ENCODE peak calls at places on chromosomes 12 and 14, in six cellular contexts. H, Z, R, I, U and E are unnamed samples. For H3K27me3, the result is how much of the 10 kb centered on the place peaks cover.

GRCh38 chr14:98959958-98960616 is 311.9 kb downstream of the BCL11B start:
- DNase-seq in H (no peak), Z (no peak), R (no peak), I (peak), U (no peak), E (no peak)

GRCh38 chr12:124557518-124558223 is 9.7 kb downstream of the NCOR2 start:
- DNase-seq in H (no peak), Z (no peak), R (no peak), I (peak), U (no peak), E (no peak)

GRCh38 chr14:69715725-69716482 is 51.0 kb upstream of the SRSF5 start:
- DNase-seq in H (no peak), Z (peak), R (peak), I (peak), U (peak), E (no peak)

GRCh38 chr12:128959931-128960330 is 106.7 kb downstream of the GLT1D1 start:
- DNase-seq in H (no peak), Z (no peak), R (no peak), I (no peak), U (no peak), E (no peak)

GRCh38 chr14:100761481-100761880 is 34.8 kb downstream of the DLK1 start:
- DNase-seq in H (no peak), Z (no peak), R (no peak), I (no peak), U (no peak), E (no peak)

GRCh38 chr12:64532734-64533351 is 77.5 kb upstream of the RASSF3 start:
- DNase-seq in H (no peak), Z (no peak), R (no peak), I (no peak), U (no peak), E (no peak)

GRCh38 chr14:74302160-74302628 is 540 bp downstream of the ABCD4 start:
- DNase-seq in H (no peak), Z (no peak), R (no peak), I (peak), U (no peak), E (peak)

GRCh38 chr14:42994001-42994736 is 1387.5 kb downstream of the LRFN5 start:
- DNase-seq in H (no peak), Z (no peak), R (no peak), I (no peak), U (no peak), E (no peak)

GRCh38 chr14:103930051-103930604 is 1.9 kb downstream of the TDRD9 start:
- DNase-seq in H (no peak), Z (no peak), R (no peak), I (no peak), U (no peak), E (no peak)

GRCh38 chr14:85479771-85480170 is 50.2 kb upstream of the FLRT2 start:
- DNase-seq in H (no peak), Z (no peak), R (no peak), I (no peak), U (no peak), E (no peak)

GRCh38 chr14:93065272-93065730 is 50.4 kb downstream of the ITPK1 start:
- DNase-seq in H (no peak), Z (no peak), R (no peak), I (no peak), U (no peak), E (no peak)

GRCh38 chr14:93060841-93061240 is 54.9 kb downstream of the ITPK1 start:
- DNase-seq in H (no peak), Z (no peak), R (no peak), I (no peak), U (no peak), E (no peak)

GRCh38 chr14:93064411-93065271 is 51.1 kb downstream of the ITPK1 start:
- DNase-seq in H (no peak), Z (no peak), R (no peak), I (no peak), U (no peak), E (no peak)

GRCh38 chr14:93061380-93062012 is 54.2 kb downstream of the ITPK1 start:
- DNase-seq in H (no peak), Z (no peak), R (no peak), I (no peak), U (no peak), E (no peak)

DNA sequence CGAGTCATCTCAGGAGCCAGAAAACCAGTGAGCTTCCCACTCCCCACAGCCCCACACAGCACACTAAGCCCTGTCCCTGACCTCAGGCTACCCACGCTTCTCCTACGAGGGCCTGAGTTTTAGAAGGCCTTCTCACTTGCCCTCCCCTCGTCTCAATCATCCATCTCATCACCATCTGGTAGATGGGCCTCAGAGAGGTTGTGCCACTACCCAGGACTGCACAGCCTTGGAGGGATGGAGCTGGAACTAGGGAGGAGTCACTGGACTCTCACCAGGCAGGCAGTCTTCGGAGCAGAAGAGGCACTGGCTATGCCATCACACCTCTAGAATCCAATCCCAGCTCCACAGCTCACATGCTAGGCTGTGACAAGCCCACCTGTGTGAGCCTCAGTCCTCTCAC is 52.3 kb downstream of the ITPK1 start:
- DNase-seq in H (no peak), Z (no peak), R (no peak), I (no peak), U (no peak), E (no peak)
- H3K27me3 ChIP-seq in H (under half), Z (under half), R (under half), I (under half), U (under half), E (under half)

GRCh38 chr14:94193776-94194175 is 19.7 kb downstream of the PPP4R4 start:
- DNase-seq in H (no peak), Z (no peak), R (no peak), I (no peak), U (no peak), E (no peak)

GRCh38 chr14:94196057-94196456 is 21.9 kb downstream of the PPP4R4 start:
- DNase-seq in H (no peak), Z (no peak), R (no peak), I (no peak), U (no peak), E (no peak)

DNA sequence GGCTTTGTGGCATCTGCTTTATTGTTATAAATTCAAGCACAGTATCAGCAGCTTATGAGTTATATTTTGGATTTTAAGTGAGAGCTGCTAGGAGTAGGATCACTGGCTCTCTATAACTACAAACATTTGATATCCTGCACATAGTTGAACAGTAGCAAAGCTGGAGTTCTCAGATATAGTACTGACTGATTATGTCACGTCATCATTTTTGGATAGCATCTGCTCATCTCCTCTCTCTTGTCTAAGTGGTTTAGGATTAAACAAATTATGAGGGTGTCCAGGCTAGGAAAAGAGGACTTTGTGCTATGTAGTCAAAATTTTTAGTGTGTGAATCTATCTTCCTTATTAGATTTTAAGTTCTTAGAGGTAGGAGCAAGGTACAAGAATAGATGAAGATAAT is 18.4 kb downstream of the PPP4R4 start:
- DNase-seq in H (no peak), Z (no peak), R (no peak), I (no peak), U (no peak), E (no peak)
- H3K27me3 ChIP-seq in H (under half), Z (under half), R (under half), I (under half), U (under half), E (under half)

GRCh38 chr12:12398026-12398859 is 41.4 kb downstream of the BORCS5 start:
- DNase-seq in H (peak), Z (peak), R (peak), I (no peak), U (no peak), E (no peak)

GRCh38 chr12:12397184-12397583 is 40.3 kb downstream of the BORCS5 start:
- DNase-seq in H (no peak), Z (no peak), R (no peak), I (no peak), U (no peak), E (no peak)

GRCh38 chr12:12400793-12401192 is 43.9 kb downstream of the BORCS5 start:
- DNase-seq in H (no peak), Z (no peak), R (no peak), I (no peak), U (no peak), E (no peak)

GRCh38 chr12:12399906-12400305 is 43.0 kb downstream of the BORCS5 start:
- DNase-seq in H (no peak), Z (no peak), R (no peak), I (no peak), U (no peak), E (no peak)

GRCh38 chr12:12399161-12399560 is 42.3 kb downstream of the BORCS5 start:
- DNase-seq in H (no peak), Z (no peak), R (no peak), I (no peak), U (no peak), E (no peak)
- H3K27me3 ChIP-seq in H (under half), Z (under half), R (under half), I (under half), U (under half), E (under half)

GRCh38 chr12:31423405-31423804 is 97.5 kb upstream of the SINHCAF start:
- DNase-seq in H (no peak), Z (no peak), R (no peak), I (no peak), U (no peak), E (no peak)
- H3K27me3 ChIP-seq in H (under half), Z (under half), R (under half), I (under half), U (under half), E (under half)

GRCh38 chr14:31320216-31320615 is 100.1 kb downstream of the HEATR5A start:
- DNase-seq in H (no peak), Z (no peak), R (no peak), I (no peak), U (no peak), E (no peak)
- H3K27me3 ChIP-seq in H (under half), Z (under half), R (under half), I (under half), U (under half), E (under half)

DNA sequence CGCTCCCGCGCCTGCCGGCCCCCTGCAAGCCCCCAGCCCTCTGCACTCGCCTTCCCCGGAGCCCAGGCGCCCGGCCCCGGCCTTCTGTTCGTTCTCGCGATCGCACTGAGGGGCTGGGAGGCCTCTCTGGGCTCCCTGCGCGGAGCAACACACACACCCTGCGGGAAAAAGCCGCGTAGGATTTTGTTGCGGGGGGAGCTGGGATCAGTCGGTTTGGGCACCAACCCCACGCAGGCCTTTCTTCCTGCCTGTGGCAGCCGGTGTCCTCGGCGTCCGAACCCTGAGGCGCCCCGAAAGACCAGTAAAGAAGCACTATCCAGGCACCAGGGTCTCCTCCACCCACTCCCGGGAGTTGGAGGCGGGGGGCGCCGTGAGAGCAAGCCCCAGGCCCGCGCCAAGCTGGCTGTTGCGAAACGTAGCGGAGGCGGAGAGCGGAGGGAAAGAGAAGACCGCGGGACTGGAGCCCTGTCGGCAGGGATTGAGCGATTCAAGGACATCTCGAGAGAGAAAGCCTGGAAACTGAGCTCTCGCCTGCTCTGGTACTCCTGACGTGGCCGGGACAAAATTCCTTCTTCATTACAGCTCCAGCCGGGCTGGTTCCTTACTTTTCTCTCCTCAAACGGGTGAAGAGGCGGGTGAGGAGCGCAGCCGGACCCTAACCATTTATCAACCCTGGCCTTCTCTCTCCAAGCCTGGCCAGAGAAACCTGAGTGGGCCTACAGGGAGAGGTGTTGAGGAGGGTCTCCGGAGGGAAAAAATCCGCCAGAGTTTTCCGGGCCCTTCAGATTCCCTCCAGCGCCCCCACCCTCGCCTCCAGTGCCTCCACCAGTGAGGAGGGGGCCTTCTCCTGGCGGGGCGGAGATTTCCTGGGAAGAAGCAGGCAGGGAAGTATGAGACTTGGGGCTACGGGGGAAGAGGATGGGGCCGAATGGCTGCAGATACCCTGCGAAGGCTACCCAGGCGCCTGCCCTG is 1.7 kb upstream of the HOXC5 start:
- DNase-seq in H (no peak), Z (no peak), R (peak), I (peak), U (no peak), E (no peak)
- H3K27me3 ChIP-seq in H (under half), Z (under half), R (under half), I (half or more), U (half or more), E (under half)

DNA sequence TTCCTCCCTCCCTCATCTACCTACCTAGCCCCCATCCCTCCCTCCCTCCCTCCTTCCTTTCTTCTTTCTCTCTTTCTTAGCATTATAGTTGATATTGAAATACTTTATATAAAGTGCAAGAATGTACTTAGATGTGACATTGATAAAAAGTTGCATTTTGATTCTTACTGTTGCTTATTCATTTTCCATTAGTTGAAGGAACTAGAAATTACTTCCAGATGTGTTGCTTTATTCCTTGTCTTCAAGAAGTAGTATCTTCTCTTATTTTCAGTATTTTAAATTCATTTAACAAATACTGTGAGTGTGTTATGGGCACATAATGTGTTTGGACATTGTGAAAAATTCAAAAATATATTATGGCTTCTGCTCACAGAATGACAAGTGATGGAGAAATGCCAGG is 45.6 kb downstream of the TRMT5 start:
- DNase-seq in H (no peak), Z (no peak), R (no peak), I (no peak), U (no peak), E (no peak)
- H3K27me3 ChIP-seq in H (under half), Z (under half), R (under half), I (under half), U (under half), E (under half)